ENCODE peak calls at places on chromosomes 7 and 10, in five cellular contexts. H is heart right ventricle, D is ascending aorta, J is fibroblast of mammary gland, T is fibroblast of lung. A is an unnamed sample.

GRCh38 chr7:87219545-87220025 is at the start of gene TMEM243:
- DNase-seq in D (peak), H (peak), J (peak), T (peak), A (peak)

GRCh38 chr10:26479766-26480492 is 41.8 kb downstream of the APBB1IP start:
- DNase-seq in J (no peak), H (no peak), T (no peak), D (no peak), A (no peak)

GRCh38 chr7:106457678-106458077 is 172.9 kb upstream of the NAMPT start:
- DNase-seq in J (no peak), D (no peak), H (no peak), T (no peak), A (no peak)

GRCh38 chr10:3853547-3853989 is 68.6 kb upstream of the KLF6 start:
- DNase-seq in D (no peak), H (peak), T (peak), J (peak), A (no peak)

GRCh38 chr7:125563964-125564529 is 634.4 kb upstream of the POT1 start:
- DNase-seq in J (no peak), H (no peak), D (no peak), T (no peak), A (no peak)

GRCh38 chr10:18079665-18080295 is 60.4 kb upstream of the CACNB2 start:
- DNase-seq in D (no peak), T (peak), J (peak), H (no peak), A (no peak)

GRCh38 chr7:10940748-10941358 is 32.8 kb upstream of the PHF14 start:
- DNase-seq in J (no peak), H (no peak), D (no peak), T (no peak), A (no peak)

GRCh38 chr7:133702903-133703302 is 424.2 kb upstream of the LRGUK start:
- DNase-seq in J (no peak), T (no peak), D (no peak), H (no peak), A (no peak)

GRCh38 chr10:110657968-110658691 is 14.0 kb downstream of the RBM20 start:
- DNase-seq in J (no peak), D (no peak), T (no peak), H (no peak), A (no peak)

GRCh38 chr10:65993451-65993850 is 932.4 kb upstream of the LRRTM3 start:
- DNase-seq in T (no peak), D (no peak), J (no peak), H (no peak), A (no peak)

GRCh38 chr10:60044221-60044620 is 137.9 kb upstream of the CCDC6 start:
- DNase-seq in D (no peak), H (no peak), J (peak), T (peak), A (no peak)

GRCh38 chr10:28850784-28851183 is 173.5 kb downstream of the BAMBI start:
- DNase-seq in J (no peak), T (no peak), H (no peak), D (no peak), A (no peak)

GRCh38 chr10:12915637-12916168 is 85.8 kb downstream of the CCDC3 start:
- DNase-seq in J (no peak), H (no peak), T (no peak), D (no peak), A (no peak)

GRCh38 chr10:104479906-104480579 is 126.4 kb downstream of the CFAP58 start:
- DNase-seq in H (no peak), J (peak), D (no peak), T (no peak), A (no peak)

GRCh38 chr7:39923086-39923485 is 27.0 kb upstream of the CDK13 start:
- DNase-seq in H (no peak), T (no peak), J (no peak), D (no peak), A (no peak)
- TF ChIP-seq CTCF in H (no peak), T (no peak), J (no peak), D (no peak), A (no peak)

GRCh38 chr7:141320287-141320686 is 230.9 kb upstream of the AGK start:
- DNase-seq in J (peak), H (no peak), D (no peak), T (peak), A (no peak)
- H3K4me3 ChIP-seq in J (no peak), H (no peak), D (no peak), T (no peak), A (no peak)

GRCh38 chr10:32256613-32257437 is 90.1 kb downstream of the EPC1 start:
- DNase-seq in T (peak), D (peak), J (peak), H (peak), A (no peak)
- TF ChIP-seq CTCF in T (peak), D (peak), J (peak), H (peak), A (peak)

GRCh38 chr10:45227042-45227441 is 88.4 kb downstream of the OR13A1 start:
- DNase-seq in D (no peak), J (no peak), T (no peak), H (no peak), A (no peak)
- H3K4me3 ChIP-seq in D (no peak), J (no peak), T (no peak), H (no peak), A (no peak)

GRCh38 chr7:94276797-94277196 is 117.9 kb upstream of the COL1A2 start:
- DNase-seq in T (peak), D (no peak), H (no peak), J (peak), A (no peak)
- TF ChIP-seq CTCF in T (peak), D (peak), H (peak), J (peak), A (peak)

DNA sequence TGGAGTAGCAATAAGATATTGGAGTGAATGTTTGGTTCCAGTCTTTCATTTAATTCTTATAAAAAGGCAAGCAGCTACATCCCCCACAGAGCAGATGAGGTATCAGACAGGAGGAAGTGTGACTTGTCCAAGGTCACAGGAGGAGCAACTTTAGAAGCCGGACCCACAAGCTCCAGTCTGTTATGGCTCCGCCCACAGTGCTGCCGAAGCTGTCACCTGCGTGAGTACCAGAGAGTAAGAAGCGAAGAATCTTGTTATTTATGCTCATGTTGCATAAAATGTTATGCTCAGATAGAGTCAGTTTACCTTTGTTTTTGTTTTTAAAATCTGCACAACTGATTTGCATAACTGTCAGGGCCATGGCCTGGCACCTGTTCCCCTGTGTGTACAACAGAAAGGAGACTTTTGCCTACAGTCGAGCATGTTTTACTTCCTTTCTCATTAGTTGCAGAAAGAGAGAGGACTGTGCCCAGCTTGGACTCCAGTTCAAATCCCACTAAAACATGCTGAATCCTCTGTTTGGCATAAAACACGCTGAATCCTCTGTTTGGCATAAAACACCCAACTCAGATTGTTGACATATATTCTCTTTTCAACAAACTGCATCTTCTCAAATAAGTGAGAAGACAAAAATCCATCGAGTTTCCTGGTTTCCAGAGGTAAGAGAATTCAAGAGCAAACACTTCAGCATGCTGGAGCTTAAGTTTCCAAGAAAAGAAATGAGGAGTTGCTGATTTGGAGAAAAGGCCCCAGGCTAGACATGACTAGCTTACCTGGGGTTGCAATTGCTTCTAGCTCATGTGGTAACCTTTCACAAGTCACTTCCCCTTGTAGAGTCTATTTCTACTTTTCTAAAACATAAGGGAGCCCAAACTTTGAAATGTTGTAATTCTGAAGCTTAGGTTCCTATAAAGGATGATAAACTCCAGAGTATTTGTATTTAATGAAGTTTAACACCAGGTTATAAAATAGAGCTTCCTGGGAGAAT is 409.8 kb upstream of the ZMIZ1 start:
- DNase-seq in D (no peak), T (no peak), J (no peak), H (no peak), A (no peak)
- H3K4me3 ChIP-seq in D (no peak), T (no peak), J (no peak), H (no peak), A (no peak)

DNA sequence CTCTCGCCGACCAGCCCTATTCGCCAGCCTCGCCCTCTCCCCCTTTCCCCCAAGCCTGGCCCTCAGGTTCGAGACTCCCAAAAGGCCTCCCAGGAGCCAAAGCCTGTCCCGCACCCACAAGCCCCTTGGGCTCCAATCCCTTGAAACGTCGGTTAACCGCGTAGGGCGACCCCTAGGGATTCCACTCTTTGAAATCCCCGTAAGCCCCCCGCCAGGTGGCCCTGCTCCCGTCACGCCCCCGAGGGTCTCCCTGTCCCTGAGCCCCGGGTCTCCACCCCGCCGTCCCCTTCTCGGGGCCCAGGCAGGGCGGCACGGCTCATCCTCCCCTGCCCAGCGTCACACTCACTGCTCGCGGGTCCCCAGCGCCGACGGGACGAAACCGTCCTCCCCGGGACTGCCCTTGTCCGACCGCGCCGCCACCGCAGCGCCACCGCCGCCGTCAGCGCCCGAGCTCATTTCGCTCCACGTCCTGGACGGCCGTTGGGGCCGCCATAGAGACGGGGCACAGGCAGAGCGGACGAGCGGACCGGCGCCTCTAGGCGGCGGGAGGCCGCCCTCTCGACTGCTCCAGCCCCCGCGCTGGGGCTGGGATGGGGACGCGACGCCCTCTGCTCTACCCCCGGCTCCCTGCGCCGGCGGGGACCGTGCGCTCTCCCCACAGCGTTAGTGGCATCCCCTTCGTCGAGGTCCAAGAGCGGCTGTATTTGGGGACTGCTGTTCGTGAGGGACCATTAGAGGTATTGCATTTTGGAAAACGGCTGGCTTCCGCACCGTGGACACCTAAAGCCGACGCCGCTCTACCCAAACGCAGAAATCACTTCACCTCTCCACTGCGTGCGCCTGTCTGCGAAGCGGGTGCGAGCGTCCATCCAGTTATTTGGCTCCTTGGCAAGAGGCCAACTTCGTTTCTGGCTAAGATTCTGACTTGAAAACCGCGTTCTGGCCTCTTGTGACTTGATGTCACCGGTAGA is at the start of gene EEF1AKMT2:
- DNase-seq in H (peak), D (peak), T (peak), J (peak), A (peak)
- TF ChIP-seq CTCF in H (peak), D (peak), T (peak), J (no peak), A (peak)

GRCh38 chr7:30134011-30134410 is 775 bp upstream of the MTURN start:
- DNase-seq in D (no peak), H (no peak), J (no peak), T (no peak), A (no peak)
- H3K4me3 ChIP-seq in D (peak), H (peak), J (peak), T (peak), A (peak)

DNA sequence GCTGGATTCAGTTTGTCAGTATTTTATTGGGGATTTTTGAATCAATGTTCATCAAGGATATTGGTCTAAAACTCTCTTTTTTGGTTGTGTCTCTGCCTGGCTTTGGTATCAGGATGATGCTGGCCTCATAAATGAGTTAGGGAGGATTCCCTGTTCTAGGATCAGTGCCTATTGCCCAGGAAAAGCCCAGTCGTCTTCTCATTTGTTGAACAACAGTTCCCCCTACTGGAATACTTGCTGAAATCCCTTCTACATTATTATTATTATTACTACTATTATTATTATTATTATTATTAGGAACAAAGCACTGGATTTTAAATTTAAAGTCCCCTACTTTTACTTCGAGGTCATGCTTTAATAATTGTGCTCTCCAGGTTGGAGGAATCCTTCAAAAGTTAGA is 528.9 kb downstream of the MAGI2 start:
- DNase-seq in T (peak), D (no peak), H (no peak), J (peak), A (no peak)
- TF ChIP-seq CTCF in T (peak), D (no peak), H (peak), J (peak), A (peak)

GRCh38 chr10:101134299-101135127 is 3.4 kb downstream of the TLX1 start:
- DNase-seq in J (no peak), T (no peak), H (no peak), D (no peak), A (no peak)
- H3K4me3 ChIP-seq in J (no peak), T (no peak), H (peak), D (peak), A (no peak)

A was measured in RWPE2.